ENCODE peak calls at places on chromosomes 3 and 15, in five cellular contexts. One of them, this sample, is unnamed. For H3K36me3 and H3K9me3, the result is how much of the 10 kb centered on the place peaks cover.

GRCh38 chr3:191412764-191413163 is 48.2 kb upstream of the PYDC2 start:
- DNase-seq in naive thymus-derived CD4-positive, alpha-beta T cell: no peak
- DNase-seq in A673: peak
- DNase-seq in left lung: no peak
- DNase-seq in RWPE2: no peak
- DNase-seq in this sample: no peak

GRCh38 chr3:158352551-158352950 is 218.4 kb upstream of the MLF1 start:
- DNase-seq in naive thymus-derived CD4-positive, alpha-beta T cell: no peak
- DNase-seq in A673: no peak
- DNase-seq in left lung: no peak
- DNase-seq in RWPE2: no peak
- DNase-seq in this sample: no peak

GRCh38 chr3:85304360-85304964 is 345.7 kb downstream of the CADM2 start:
- DNase-seq in naive thymus-derived CD4-positive, alpha-beta T cell: no peak
- DNase-seq in A673: no peak
- DNase-seq in left lung: no peak
- DNase-seq in RWPE2: no peak
- DNase-seq in this sample: no peak

GRCh38 chr3:6915898-6916297 is 55.0 kb downstream of the GRM7 start:
- DNase-seq in naive thymus-derived CD4-positive, alpha-beta T cell: no peak
- DNase-seq in A673: no peak
- DNase-seq in left lung: no peak
- DNase-seq in RWPE2: no peak
- DNase-seq in this sample: no peak

GRCh38 chr3:186529204-186529999 is 14.8 kb downstream of the CRYGS start:
- DNase-seq in naive thymus-derived CD4-positive, alpha-beta T cell: no peak
- DNase-seq in A673: no peak
- DNase-seq in left lung: no peak
- DNase-seq in RWPE2: no peak
- DNase-seq in this sample: peak

GRCh38 chr15:82951472-82952155 is 906 bp downstream of the HOMER2 start:
- DNase-seq in naive thymus-derived CD4-positive, alpha-beta T cell: no peak
- DNase-seq in A673: no peak
- DNase-seq in left lung: no peak
- DNase-seq in RWPE2: no peak
- DNase-seq in this sample: no peak

GRCh38 chr3:62084558-62084957 is 288.8 kb downstream of the FEZF2 start:
- DNase-seq in naive thymus-derived CD4-positive, alpha-beta T cell: no peak
- DNase-seq in A673: no peak
- DNase-seq in left lung: no peak
- DNase-seq in RWPE2: no peak
- DNase-seq in this sample: no peak

GRCh38 chr3:156681003-156681402 is 6.6 kb downstream of the TIPARP start:
- DNase-seq in naive thymus-derived CD4-positive, alpha-beta T cell: no peak
- DNase-seq in A673: peak
- DNase-seq in left lung: peak
- DNase-seq in RWPE2: peak
- DNase-seq in this sample: peak

GRCh38 chr3:156536524-156537316 is 18.2 kb downstream of the SSR3 start:
- DNase-seq in naive thymus-derived CD4-positive, alpha-beta T cell: no peak
- DNase-seq in A673: no peak
- DNase-seq in left lung: no peak
- DNase-seq in RWPE2: no peak
- DNase-seq in this sample: no peak

GRCh38 chr3:155497930-155498647 is 204.6 kb upstream of the STRIT1 start:
- DNase-seq in naive thymus-derived CD4-positive, alpha-beta T cell: peak
- DNase-seq in A673: no peak
- DNase-seq in left lung: no peak
- DNase-seq in RWPE2: no peak
- DNase-seq in this sample: no peak

GRCh38 chr3:177335728-177336127 is 138.4 kb upstream of the TBL1XR1 start:
- DNase-seq in naive thymus-derived CD4-positive, alpha-beta T cell: no peak
- DNase-seq in A673: no peak
- DNase-seq in left lung: no peak
- DNase-seq in RWPE2: no peak
- DNase-seq in this sample: no peak

GRCh38 chr3:51380601-51381332 is 4.3 kb upstream of the MANF start:
- DNase-seq in naive thymus-derived CD4-positive, alpha-beta T cell: no peak
- DNase-seq in A673: no peak
- DNase-seq in left lung: no peak
- DNase-seq in RWPE2: peak
- DNase-seq in this sample: no peak

GRCh38 chr3:114128231-114128630 is 50.6 kb downstream of the DRD3 start:
- DNase-seq in naive thymus-derived CD4-positive, alpha-beta T cell: no peak
- DNase-seq in A673: no peak
- DNase-seq in left lung: no peak
- DNase-seq in RWPE2: no peak
- DNase-seq in this sample: no peak

GRCh38 chr3:175149675-175150074 is 290.5 kb downstream of the NAALADL2 start:
- DNase-seq in naive thymus-derived CD4-positive, alpha-beta T cell: no peak
- DNase-seq in A673: no peak
- DNase-seq in left lung: no peak
- DNase-seq in RWPE2: peak
- DNase-seq in this sample: no peak

GRCh38 chr3:9422712-9423424 is 25.5 kb downstream of the SETD5 start:
- DNase-seq in naive thymus-derived CD4-positive, alpha-beta T cell: peak
- DNase-seq in A673: peak
- DNase-seq in left lung: peak
- DNase-seq in RWPE2: peak
- DNase-seq in this sample: no peak

GRCh38 chr15:99139276-99139675 is 34.4 kb downstream of the SYNM start:
- DNase-seq in naive thymus-derived CD4-positive, alpha-beta T cell: no peak
- DNase-seq in A673: no peak
- DNase-seq in left lung: no peak
- DNase-seq in RWPE2: no peak
- DNase-seq in this sample: no peak

GRCh38 chr15:22995786-22996185 is 15.6 kb upstream of the CYFIP1 start:
- DNase-seq in naive thymus-derived CD4-positive, alpha-beta T cell: no peak
- DNase-seq in A673: no peak
- DNase-seq in left lung: no peak
- DNase-seq in RWPE2: no peak
- DNase-seq in this sample: no peak

GRCh38 chr3:139937674-139938279 is 2.8 kb downstream of the CLSTN2 start:
- DNase-seq in naive thymus-derived CD4-positive, alpha-beta T cell: no peak
- DNase-seq in A673: peak
- DNase-seq in left lung: no peak
- DNase-seq in RWPE2: no peak
- DNase-seq in this sample: peak

GRCh38 chr3:43024183-43024865 is 45.2 kb downstream of the GASK1A start:
- DNase-seq in naive thymus-derived CD4-positive, alpha-beta T cell: peak
- DNase-seq in A673: no peak
- DNase-seq in left lung: no peak
- DNase-seq in RWPE2: no peak
- DNase-seq in this sample: peak

GRCh38 chr3:49415931-49416601 is 3.8 kb downstream of the TCTA start:
- DNase-seq in naive thymus-derived CD4-positive, alpha-beta T cell: peak
- DNase-seq in A673: no peak
- DNase-seq in left lung: no peak
- DNase-seq in RWPE2: no peak
- DNase-seq in this sample: peak

GRCh38 chr15:65375871-65376552 is 1.8 kb downstream of the IGDCC3 start:
- DNase-seq in naive thymus-derived CD4-positive, alpha-beta T cell: no peak
- DNase-seq in A673: no peak
- DNase-seq in left lung: no peak
- DNase-seq in RWPE2: peak
- DNase-seq in this sample: no peak

GRCh38 chr3:180332608-180333007 is 269.4 kb upstream of the TTC14 start:
- DNase-seq in naive thymus-derived CD4-positive, alpha-beta T cell: no peak
- DNase-seq in A673: no peak
- DNase-seq in left lung: no peak
- DNase-seq in RWPE2: no peak
- DNase-seq in this sample: no peak

GRCh38 chr3:108223928-108224327 is 1.7 kb upstream of the IFT57 start:
- DNase-seq in naive thymus-derived CD4-positive, alpha-beta T cell: peak
- DNase-seq in A673: peak
- DNase-seq in left lung: no peak
- DNase-seq in RWPE2: no peak
- DNase-seq in this sample: peak

GRCh38 chr3:184248454-184249411 is at the start of gene ALG3:
- DNase-seq in naive thymus-derived CD4-positive, alpha-beta T cell: peak
- DNase-seq in A673: peak
- DNase-seq in left lung: peak
- DNase-seq in RWPE2: peak
- DNase-seq in this sample: peak

GRCh38 chr3:25782938-25783660 is at the start of gene NGLY1:
- DNase-seq in naive thymus-derived CD4-positive, alpha-beta T cell: peak
- DNase-seq in A673: peak
- DNase-seq in left lung: peak
- DNase-seq in RWPE2: peak
- DNase-seq in this sample: peak

GRCh38 chr15:57003418-57003817 is 85.0 kb downstream of the TCF12 start:
- DNase-seq in naive thymus-derived CD4-positive, alpha-beta T cell: no peak
- DNase-seq in A673: no peak
- DNase-seq in left lung: no peak
- DNase-seq in RWPE2: no peak
- DNase-seq in this sample: no peak

GRCh38 chr3:46643701-46644100 is 31.4 kb downstream of the FAM240A start:
- DNase-seq in naive thymus-derived CD4-positive, alpha-beta T cell: no peak
- DNase-seq in A673: no peak
- DNase-seq in left lung: no peak
- DNase-seq in RWPE2: no peak
- DNase-seq in this sample: no peak

GRCh38 chr3:76367281-76367680 is 581.9 kb upstream of the ZNF717 start:
- DNase-seq in naive thymus-derived CD4-positive, alpha-beta T cell: no peak
- DNase-seq in A673: no peak
- DNase-seq in left lung: no peak
- DNase-seq in RWPE2: no peak
- DNase-seq in this sample: no peak

GRCh38 chr3:178930116-178930515 is 141.5 kb downstream of the ZMAT3 start:
- DNase-seq in naive thymus-derived CD4-positive, alpha-beta T cell: no peak
- DNase-seq in A673: no peak
- DNase-seq in left lung: no peak
- DNase-seq in RWPE2: no peak
- DNase-seq in this sample: no peak

GRCh38 chr3:30098656-30099454 is 507.5 kb upstream of the TGFBR2 start:
- DNase-seq in naive thymus-derived CD4-positive, alpha-beta T cell: no peak
- DNase-seq in A673: peak
- DNase-seq in left lung: no peak
- DNase-seq in RWPE2: no peak
- DNase-seq in this sample: no peak

GRCh38 chr3:8663177-8664061 is 18.8 kb upstream of the SSUH2 start:
- DNase-seq in naive thymus-derived CD4-positive, alpha-beta T cell: no peak
- DNase-seq in A673: peak
- DNase-seq in left lung: no peak
- DNase-seq in RWPE2: no peak
- DNase-seq in this sample: peak

GRCh38 chr3:113431811-113432210 is 9.5 kb downstream of the CFAP44 start:
- DNase-seq in naive thymus-derived CD4-positive, alpha-beta T cell: no peak
- DNase-seq in A673: peak
- DNase-seq in left lung: no peak
- DNase-seq in RWPE2: no peak
- DNase-seq in this sample: no peak

GRCh38 chr3:39153977-39154299 is 547 bp upstream of the CSRNP1 start:
- DNase-seq in naive thymus-derived CD4-positive, alpha-beta T cell: no peak
- DNase-seq in A673: no peak
- DNase-seq in left lung: no peak
- DNase-seq in RWPE2: no peak
- DNase-seq in this sample: no peak
- H3K27ac ChIP-seq in naive thymus-derived CD4-positive, alpha-beta T cell: peak
- H3K27ac ChIP-seq in A673: peak
- H3K27ac ChIP-seq in left lung: peak
- H3K27ac ChIP-seq in RWPE2: peak
- H3K27ac ChIP-seq in this sample: no peak

DNA sequence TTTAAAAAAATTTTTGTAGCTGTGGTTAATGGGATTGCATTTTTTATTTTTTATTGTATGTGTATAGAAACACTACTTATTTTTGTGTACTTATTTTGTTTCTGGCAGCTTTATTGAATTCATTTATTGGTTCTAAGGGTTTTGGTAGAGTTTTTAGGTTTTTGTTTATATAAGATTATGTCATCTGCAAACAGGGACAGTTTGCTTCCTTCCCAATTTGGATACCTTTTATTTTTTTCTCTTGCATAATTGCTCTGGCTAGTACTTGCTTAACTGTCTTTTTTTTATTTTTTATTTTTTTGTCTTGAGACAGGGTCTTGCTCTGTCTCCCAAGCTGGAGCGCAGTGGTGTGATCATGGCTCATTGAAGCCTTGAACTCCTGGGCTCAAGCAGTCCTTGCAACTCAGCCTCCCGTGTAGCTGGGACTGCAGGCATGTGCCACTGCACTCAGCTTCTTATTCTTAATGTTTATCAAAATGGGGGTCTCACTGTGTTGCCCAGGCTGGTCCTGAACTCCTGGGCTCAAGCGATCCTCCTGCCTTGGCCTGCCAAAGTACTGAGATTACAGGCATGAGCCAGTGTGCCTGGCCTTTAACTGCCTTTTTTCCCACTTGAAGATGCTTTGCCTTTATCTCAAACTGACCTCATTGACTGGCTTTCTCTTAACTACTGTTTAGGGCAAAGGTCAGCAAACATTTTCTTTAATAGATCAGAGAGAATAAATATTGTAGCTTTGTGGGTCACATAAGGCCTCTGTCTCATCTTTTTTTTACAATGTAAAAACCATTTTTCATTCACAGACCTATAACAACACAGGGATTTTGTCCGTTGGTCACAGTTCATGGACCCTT is 8.6 kb downstream of the TFG start:
- DNase-seq in naive thymus-derived CD4-positive, alpha-beta T cell: no peak
- DNase-seq in A673: no peak
- DNase-seq in left lung: no peak
- DNase-seq in RWPE2: no peak
- DNase-seq in this sample: no peak
- H3K36me3 ChIP-seq in naive thymus-derived CD4-positive, alpha-beta T cell: under half
- H3K36me3 ChIP-seq in A673: half or more
- H3K36me3 ChIP-seq in left lung: half or more
- H3K36me3 ChIP-seq in RWPE2: half or more
- H3K36me3 ChIP-seq in this sample: half or more

GRCh38 chr15:26954403-26954802 is 16.6 kb upstream of the GABRG3 start:
- DNase-seq in naive thymus-derived CD4-positive, alpha-beta T cell: no peak
- DNase-seq in A673: no peak
- DNase-seq in left lung: no peak
- DNase-seq in RWPE2: no peak
- DNase-seq in this sample: no peak
- H3K9me3 ChIP-seq in naive thymus-derived CD4-positive, alpha-beta T cell: under half
- H3K9me3 ChIP-seq in A673: half or more
- H3K9me3 ChIP-seq in left lung: under half
- H3K9me3 ChIP-seq in RWPE2: under half
- H3K9me3 ChIP-seq in this sample: under half

DNA sequence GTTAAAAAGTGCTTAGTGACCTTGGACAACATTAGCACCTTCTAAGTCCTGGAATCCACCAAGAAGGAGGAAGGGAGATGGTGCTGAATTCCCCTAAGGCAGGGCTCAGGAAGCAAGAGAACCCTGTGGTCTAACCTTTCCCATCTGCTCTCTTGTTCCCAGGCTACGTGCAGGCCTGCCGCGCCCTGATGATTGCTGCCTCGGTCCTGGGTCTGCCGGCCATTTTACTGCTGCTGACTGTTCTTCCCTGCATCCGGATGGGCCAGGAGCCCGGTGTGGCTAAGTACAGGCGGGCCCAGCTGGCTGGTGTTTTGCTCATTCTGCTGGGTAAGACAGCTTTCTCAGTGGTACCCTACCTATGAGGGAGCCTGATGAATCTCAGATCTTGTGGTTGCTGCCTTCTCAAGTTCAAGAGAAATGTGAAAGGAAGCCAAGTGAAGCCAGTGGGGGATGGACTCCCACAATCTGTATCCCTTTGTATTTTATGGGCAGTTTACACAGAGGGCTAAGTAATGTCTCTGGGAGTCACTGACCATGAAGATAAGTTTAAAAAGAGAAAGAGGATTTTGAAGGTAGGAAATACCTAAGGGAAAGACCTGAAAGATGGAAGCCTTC is 4.4 kb downstream of the CLDN11 start:
- DNase-seq in naive thymus-derived CD4-positive, alpha-beta T cell: no peak
- DNase-seq in A673: no peak
- DNase-seq in left lung: no peak
- DNase-seq in RWPE2: no peak
- DNase-seq in this sample: no peak
- H3K27ac ChIP-seq in naive thymus-derived CD4-positive, alpha-beta T cell: no peak
- H3K27ac ChIP-seq in A673: no peak
- H3K27ac ChIP-seq in left lung: no peak
- H3K27ac ChIP-seq in RWPE2: no peak
- H3K27ac ChIP-seq in this sample: no peak

This sample was measured in Karpas-422.